ENCODE peak calls at places on chromosomes 11 and 22, in ten cellular contexts. One of them, this sample, is unnamed.

GRCh38 chr11:18490736-18491485 is 35.3 kb downstream of the LDHAL6A start:
- DNase-seq in NB4: no peak
- DNase-seq in upper lobe of right lung: no peak
- DNase-seq in pancreas: no peak
- DNase-seq in AG09309: no peak
- DNase-seq in cardiac fibroblast: no peak
- DNase-seq in cardiac muscle cell: no peak
- DNase-seq in Peyer's patch: no peak
- DNase-seq in lower lobe of right lung: no peak
- DNase-seq in fibroblast of the aortic adventitia: no peak
- DNase-seq in this sample: no peak

GRCh38 chr22:29096736-29097669 is 24.2 kb downstream of the KREMEN1 start:
- DNase-seq in cardiac muscle cell: no peak
- DNase-seq in fibroblast of the aortic adventitia: no peak
- DNase-seq in AG09309: no peak
- DNase-seq in NB4: no peak
- DNase-seq in lower lobe of right lung: no peak
- DNase-seq in pancreas: no peak
- DNase-seq in Peyer's patch: no peak
- DNase-seq in cardiac fibroblast: peak; percentile 8
- DNase-seq in upper lobe of right lung: no peak
- DNase-seq in this sample: no peak

GRCh38 chr11:68164437-68164836 is 43.2 kb upstream of the CHKA start:
- DNase-seq in pancreas: no peak
- DNase-seq in cardiac muscle cell: no peak
- DNase-seq in Peyer's patch: no peak
- DNase-seq in fibroblast of the aortic adventitia: peak; percentile 33
- DNase-seq in lower lobe of right lung: no peak
- DNase-seq in upper lobe of right lung: no peak
- DNase-seq in NB4: no peak
- DNase-seq in AG09309: no peak
- DNase-seq in cardiac fibroblast: peak; percentile 56
- DNase-seq in this sample: no peak

GRCh38 chr11:6646631-6647281 is 8.9 kb downstream of the DCHS1 start:
- DNase-seq in cardiac fibroblast: peak; percentile 54
- DNase-seq in pancreas: no peak
- DNase-seq in NB4: peak; percentile 90
- DNase-seq in Peyer's patch: peak; percentile 69
- DNase-seq in AG09309: no peak
- DNase-seq in upper lobe of right lung: no peak
- DNase-seq in cardiac muscle cell: peak; percentile 57
- DNase-seq in lower lobe of right lung: no peak
- DNase-seq in fibroblast of the aortic adventitia: peak; percentile 76
- DNase-seq in this sample: peak; percentile 71

GRCh38 chr11:10303558-10304363 is 1.1 kb upstream of the ADM start:
- DNase-seq in upper lobe of right lung: no peak
- DNase-seq in lower lobe of right lung: peak; percentile 65
- DNase-seq in cardiac fibroblast: peak; percentile 85
- DNase-seq in AG09309: no peak
- DNase-seq in cardiac muscle cell: peak; percentile 57
- DNase-seq in NB4: peak; percentile 84
- DNase-seq in Peyer's patch: peak; percentile 59
- DNase-seq in fibroblast of the aortic adventitia: peak; percentile 41
- DNase-seq in pancreas: peak; percentile 13
- DNase-seq in this sample: no peak

GRCh38 chr11:69174841-69175240 is 19.1 kb downstream of the SMIM38 start:
- DNase-seq in NB4: no peak
- DNase-seq in cardiac muscle cell: no peak
- DNase-seq in AG09309: no peak
- DNase-seq in upper lobe of right lung: peak; percentile 16
- DNase-seq in lower lobe of right lung: no peak
- DNase-seq in pancreas: no peak
- DNase-seq in Peyer's patch: no peak
- DNase-seq in cardiac fibroblast: no peak
- DNase-seq in fibroblast of the aortic adventitia: no peak
- DNase-seq in this sample: no peak

GRCh38 chr11:100851129-100851528 is 164.0 kb downstream of the ARHGAP42 start:
- DNase-seq in cardiac muscle cell: peak; percentile 15
- DNase-seq in pancreas: no peak
- DNase-seq in NB4: no peak
- DNase-seq in AG09309: no peak
- DNase-seq in upper lobe of right lung: no peak
- DNase-seq in Peyer's patch: no peak
- DNase-seq in lower lobe of right lung: no peak
- DNase-seq in fibroblast of the aortic adventitia: peak; percentile 49
- DNase-seq in cardiac fibroblast: peak; percentile 68
- DNase-seq in this sample: no peak

GRCh38 chr11:130369713-130370112 is 55.0 kb upstream of the ZBTB44 start:
- DNase-seq in pancreas: no peak
- DNase-seq in lower lobe of right lung: no peak
- DNase-seq in upper lobe of right lung: no peak
- DNase-seq in cardiac muscle cell: no peak
- DNase-seq in cardiac fibroblast: no peak
- DNase-seq in fibroblast of the aortic adventitia: no peak
- DNase-seq in NB4: no peak
- DNase-seq in Peyer's patch: no peak
- DNase-seq in AG09309: no peak
- DNase-seq in this sample: no peak

GRCh38 chr11:131987703-131988102 is 617.3 kb downstream of the NTM start:
- DNase-seq in cardiac muscle cell: no peak
- DNase-seq in fibroblast of the aortic adventitia: no peak
- DNase-seq in Peyer's patch: no peak
- DNase-seq in pancreas: no peak
- DNase-seq in upper lobe of right lung: no peak
- DNase-seq in AG09309: no peak
- DNase-seq in lower lobe of right lung: no peak
- DNase-seq in NB4: no peak
- DNase-seq in cardiac fibroblast: no peak
- DNase-seq in this sample: no peak

GRCh38 chr11:810040-810567 is 337 bp downstream of the RPLP2 start:
- DNase-seq in Peyer's patch: no peak
- DNase-seq in lower lobe of right lung: no peak
- DNase-seq in pancreas: no peak
- DNase-seq in cardiac muscle cell: no peak
- DNase-seq in NB4: no peak
- DNase-seq in AG09309: no peak
- DNase-seq in upper lobe of right lung: no peak
- DNase-seq in cardiac fibroblast: no peak
- DNase-seq in fibroblast of the aortic adventitia: no peak
- DNase-seq in this sample: no peak

GRCh38 chr11:812390-812789 is 2.6 kb downstream of the RPLP2 start:
- DNase-seq in lower lobe of right lung: no peak
- DNase-seq in upper lobe of right lung: no peak
- DNase-seq in NB4: no peak
- DNase-seq in fibroblast of the aortic adventitia: no peak
- DNase-seq in pancreas: no peak
- DNase-seq in cardiac muscle cell: no peak
- DNase-seq in AG09309: no peak
- DNase-seq in cardiac fibroblast: no peak
- DNase-seq in Peyer's patch: no peak
- DNase-seq in this sample: no peak

GRCh38 chr11:813440-814096 is 3.8 kb downstream of the RPLP2 start:
- DNase-seq in cardiac fibroblast: no peak
- DNase-seq in fibroblast of the aortic adventitia: no peak
- DNase-seq in NB4: peak; percentile 57
- DNase-seq in upper lobe of right lung: no peak
- DNase-seq in AG09309: no peak
- DNase-seq in pancreas: no peak
- DNase-seq in cardiac muscle cell: no peak
- DNase-seq in Peyer's patch: no peak
- DNase-seq in lower lobe of right lung: no peak
- DNase-seq in this sample: no peak

GRCh38 chr11:813037-813436 is 3.3 kb downstream of the RPLP2 start:
- DNase-seq in AG09309: no peak
- DNase-seq in cardiac muscle cell: no peak
- DNase-seq in Peyer's patch: no peak
- DNase-seq in pancreas: no peak
- DNase-seq in fibroblast of the aortic adventitia: no peak
- DNase-seq in lower lobe of right lung: no peak
- DNase-seq in cardiac fibroblast: no peak
- DNase-seq in NB4: no peak
- DNase-seq in upper lobe of right lung: no peak
- DNase-seq in this sample: no peak

DNA sequence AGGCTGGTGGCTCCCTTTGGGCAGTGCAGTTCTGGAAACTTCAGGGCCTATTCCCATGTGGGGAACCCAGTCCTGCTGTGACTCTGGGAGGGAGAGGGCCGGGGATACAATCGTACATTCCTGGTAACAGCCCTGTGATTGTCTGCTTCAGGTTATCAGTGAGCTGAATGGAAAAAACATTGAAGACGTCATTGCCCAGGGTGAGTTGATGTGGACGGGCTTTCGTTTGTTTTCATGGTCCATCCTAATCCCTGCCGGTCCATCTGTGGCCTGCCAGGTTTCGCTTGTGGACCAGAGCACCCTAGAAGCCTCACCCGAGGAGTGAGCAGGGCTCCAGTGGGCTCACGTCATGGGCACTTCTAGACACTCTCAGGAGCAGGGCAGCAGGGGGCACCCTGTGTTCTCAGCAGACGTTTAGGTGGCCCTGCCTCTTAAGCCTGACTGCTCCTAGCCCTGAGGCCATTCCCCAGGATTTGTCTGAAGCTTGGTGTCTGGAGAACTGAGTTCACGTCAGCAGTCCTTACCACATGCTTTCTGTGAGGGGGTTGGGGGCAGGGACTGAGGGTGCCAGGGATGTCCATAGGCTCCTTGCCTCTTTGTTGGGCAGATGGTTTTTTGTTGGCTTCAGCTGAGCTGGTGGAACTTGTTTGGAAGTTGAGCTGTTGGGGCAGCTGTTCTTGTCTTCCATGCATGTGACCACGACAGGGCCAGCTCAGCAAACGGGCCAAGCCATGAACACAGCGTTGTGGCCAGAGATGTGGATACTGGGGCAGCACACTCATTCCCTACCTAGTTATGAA is 1.9 kb downstream of the RPLP2 start:
- DNase-seq in upper lobe of right lung: no peak
- DNase-seq in fibroblast of the aortic adventitia: no peak
- DNase-seq in NB4: peak; percentile 47
- DNase-seq in AG09309: no peak
- DNase-seq in cardiac muscle cell: no peak
- DNase-seq in lower lobe of right lung: no peak
- DNase-seq in Peyer's patch: no peak
- DNase-seq in cardiac fibroblast: no peak
- DNase-seq in pancreas: no peak
- DNase-seq in this sample: no peak
- TF ChIP-seq CTCF in upper lobe of right lung: no peak
- TF ChIP-seq CTCF in fibroblast of the aortic adventitia: no peak
- TF ChIP-seq CTCF in NB4: no peak
- TF ChIP-seq CTCF in AG09309: peak; percentile 6
- TF ChIP-seq CTCF in cardiac muscle cell: peak; percentile 17
- TF ChIP-seq CTCF in lower lobe of right lung: no peak
- TF ChIP-seq CTCF in Peyer's patch: peak; percentile 21
- TF ChIP-seq CTCF in cardiac fibroblast: no peak
- TF ChIP-seq CTCF in pancreas: no peak
- TF ChIP-seq CTCF in this sample: no peak

GRCh38 chr22:38843201-38843715 is 570 bp downstream of the NPTXR start:
- DNase-seq in NB4: peak; percentile 80
- DNase-seq in AG09309: no peak
- DNase-seq in lower lobe of right lung: peak; percentile 59
- DNase-seq in Peyer's patch: peak; percentile 22
- DNase-seq in cardiac fibroblast: peak; percentile 55
- DNase-seq in fibroblast of the aortic adventitia: peak; percentile 64
- DNase-seq in upper lobe of right lung: peak; percentile 75
- DNase-seq in pancreas: peak; percentile 54
- DNase-seq in cardiac muscle cell: peak; percentile 82
- DNase-seq in this sample: no peak
- H3K4me3 ChIP-seq in NB4: no peak overlapping the region
- H3K4me3 ChIP-seq in AG09309: no peak overlapping the region
- H3K4me3 ChIP-seq in lower lobe of right lung: peak overlapping the region; percentile 55
- H3K4me3 ChIP-seq in Peyer's patch: peak overlapping the region; percentile 52
- H3K4me3 ChIP-seq in cardiac fibroblast: peak overlapping the region; percentile 26
- H3K4me3 ChIP-seq in fibroblast of the aortic adventitia: peak overlapping the region; percentile 51
- H3K4me3 ChIP-seq in upper lobe of right lung: peak overlapping the region; percentile 44
- H3K4me3 ChIP-seq in pancreas: peak overlapping the region; percentile 37
- H3K4me3 ChIP-seq in cardiac muscle cell: peak overlapping the region; percentile 51
- H3K4me3 ChIP-seq in this sample: peak overlapping the region; percentile 89

GRCh38 chr11:41613321-41613720 is 153.9 kb upstream of the LRRC4C start:
- DNase-seq in cardiac fibroblast: peak; percentile 56
- DNase-seq in fibroblast of the aortic adventitia: peak; percentile 5
- DNase-seq in Peyer's patch: no peak
- DNase-seq in lower lobe of right lung: no peak
- DNase-seq in upper lobe of right lung: no peak
- DNase-seq in AG09309: no peak
- DNase-seq in cardiac muscle cell: no peak
- DNase-seq in NB4: no peak
- DNase-seq in pancreas: no peak
- DNase-seq in this sample: no peak

GRCh38 chr11:41612415-41612814 is 153.0 kb upstream of the LRRC4C start:
- DNase-seq in cardiac fibroblast: peak; percentile 27
- DNase-seq in NB4: peak; percentile 1
- DNase-seq in AG09309: no peak
- DNase-seq in Peyer's patch: no peak
- DNase-seq in lower lobe of right lung: no peak
- DNase-seq in upper lobe of right lung: no peak
- DNase-seq in pancreas: no peak
- DNase-seq in cardiac muscle cell: no peak
- DNase-seq in fibroblast of the aortic adventitia: peak; percentile 11
- DNase-seq in this sample: no peak
- TF ChIP-seq CTCF in cardiac fibroblast: peak; percentile 37
- TF ChIP-seq CTCF in NB4: peak; percentile 7
- TF ChIP-seq CTCF in AG09309: no peak
- TF ChIP-seq CTCF in Peyer's patch: no peak
- TF ChIP-seq CTCF in lower lobe of right lung: no peak
- TF ChIP-seq CTCF in upper lobe of right lung: no peak
- TF ChIP-seq CTCF in pancreas: no peak
- TF ChIP-seq CTCF in cardiac muscle cell: no peak
- TF ChIP-seq CTCF in fibroblast of the aortic adventitia: peak; percentile 21
- TF ChIP-seq CTCF in this sample: no peak

DNA sequence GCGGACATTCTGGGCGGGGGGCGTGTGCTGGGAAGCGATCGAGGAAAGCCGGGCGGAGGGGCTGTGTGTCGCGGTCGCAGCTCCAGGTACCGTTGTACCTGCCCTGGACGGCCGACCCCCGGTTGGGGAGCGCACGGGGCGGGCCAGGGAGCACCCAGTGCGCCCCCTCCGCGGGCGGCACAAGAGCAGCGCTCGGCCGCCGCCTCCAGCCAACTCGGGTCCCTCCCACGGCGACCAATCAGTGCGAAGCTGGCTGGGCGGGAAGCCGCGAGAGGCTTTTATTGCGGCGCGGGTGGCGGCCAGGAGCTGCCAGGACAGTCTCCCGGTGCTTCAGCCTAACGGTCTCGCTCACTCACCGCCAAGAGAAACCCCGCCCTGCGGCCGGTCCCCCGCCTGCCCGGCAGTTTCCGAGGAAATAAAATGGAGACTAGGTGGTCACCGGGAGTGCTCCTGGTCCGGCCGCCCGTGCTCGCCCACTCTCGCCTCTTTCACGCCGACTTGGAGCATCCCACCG is 1.7 kb downstream of the NCAM1 start:
- DNase-seq in NB4: peak; percentile 80
- DNase-seq in pancreas: no peak
- DNase-seq in Peyer's patch: no peak
- DNase-seq in upper lobe of right lung: peak; percentile 65
- DNase-seq in fibroblast of the aortic adventitia: no peak
- DNase-seq in cardiac fibroblast: no peak
- DNase-seq in AG09309: no peak
- DNase-seq in lower lobe of right lung: peak; percentile 49
- DNase-seq in cardiac muscle cell: peak; percentile 8
- DNase-seq in this sample: no peak
- H3K4me3 ChIP-seq in NB4: peak overlapping the region; percentile 75
- H3K4me3 ChIP-seq in pancreas: no peak overlapping the region
- H3K4me3 ChIP-seq in Peyer's patch: peak overlapping the region; percentile 54
- H3K4me3 ChIP-seq in upper lobe of right lung: peak overlapping the region; percentile 46
- H3K4me3 ChIP-seq in fibroblast of the aortic adventitia: peak overlapping the region; percentile 58
- H3K4me3 ChIP-seq in cardiac fibroblast: peak overlapping the region; percentile 4
- H3K4me3 ChIP-seq in AG09309: peak overlapping the region; percentile 44
- H3K4me3 ChIP-seq in lower lobe of right lung: peak overlapping the region; percentile 54
- H3K4me3 ChIP-seq in cardiac muscle cell: peak overlapping the region; percentile 77
- H3K4me3 ChIP-seq in this sample: peak overlapping the region; percentile 73